ENCODE peak calls at places on chromosomes 7 and 10, in six cellular contexts. N, S, X, C, A and R are unnamed samples.

GRCh38 chr10:98919899-98920298 is 315.8 kb downstream of the HPSE2 start:
- DNase-seq in N (no peak), A (no peak), X (no peak), C (no peak), S (no peak), R (no peak)

GRCh38 chr10:110822708-110823291 is 48.9 kb upstream of the PDCD4 start:
- DNase-seq in X (peak; percentile 41), S (peak; percentile 73), C (peak; percentile 91), N (no peak), A (no peak), R (peak; percentile 59)

GRCh38 chr10:26437637-26438461 is at the start of gene APBB1IP:
- DNase-seq in S (peak; percentile 68), N (peak; percentile 32), C (peak; percentile 73), A (peak; percentile 30), X (peak; percentile 54), R (peak; percentile 24)

GRCh38 chr10:75655791-75656451 is 224.5 kb downstream of the LRMDA start:
- DNase-seq in S (no peak), N (no peak), X (no peak), C (no peak), A (no peak), R (no peak)

GRCh38 chr7:83514977-83515376 is 134.0 kb downstream of the SEMA3E start:
- DNase-seq in A (no peak), N (no peak), C (peak; percentile 72), S (peak; percentile 1), X (no peak), R (peak; percentile 45)

GRCh38 chr7:99452541-99452940 is 13.4 kb downstream of the ATP5MF start:
- DNase-seq in X (no peak), S (peak; percentile 44), A (no peak), C (no peak), N (no peak), R (no peak)

GRCh38 chr10:113982296-113982695 is 61.4 kb upstream of the ADRB1 start:
- DNase-seq in C (no peak), N (no peak), X (no peak), A (no peak), S (no peak), R (no peak)

GRCh38 chr10:29480281-29480954 is 154.4 kb downstream of the SVIL start:
- DNase-seq in S (no peak), X (peak; percentile 87), C (no peak), N (no peak), A (no peak), R (no peak)